ENCODE peak calls at places on chromosomes 12 and 14, in four cellular contexts. A, S, V and Y are unnamed samples. For H3K4me1, the result is how much of the 10 kb centered on the place peaks cover.

GRCh38 chr14:71403673-71404072 is 496.4 kb downstream of the PCNX1 start:
- DNase-seq in V (no peak), A (peak), S (no peak), Y (no peak)

GRCh38 chr12:104677441-104678089 is 220.8 kb downstream of the CHST11 start:
- DNase-seq in S (no peak), A (no peak), V (no peak), Y (no peak)

GRCh38 chr12:47082963-47083621 is 3.3 kb upstream of the AMIGO2 start:
- DNase-seq in A (peak), V (no peak), S (no peak), Y (no peak)

GRCh38 chr12:116459921-116460666 is 99.1 kb upstream of the MAP1LC3B2 start:
- DNase-seq in V (no peak), A (peak), S (no peak), Y (no peak)

GRCh38 chr12:116066381-116067230 is 210.9 kb downstream of the MED13L start:
- DNase-seq in A (peak), S (no peak), V (peak), Y (peak)

GRCh38 chr12:103392722-103393121 is 103.0 kb downstream of the C12orf42 start:
- DNase-seq in A (no peak), V (no peak), S (no peak), Y (no peak)

GRCh38 chr14:36402867-36403266 is 82.4 kb upstream of the MBIP start:
- DNase-seq in A (no peak), S (no peak), V (no peak), Y (no peak)

GRCh38 chr14:42893183-42893582 is 1286.5 kb downstream of the LRFN5 start:
- DNase-seq in V (no peak), S (no peak), A (no peak), Y (no peak)

GRCh38 chr12:95248604-95249355 is 31.2 kb downstream of the VEZT start:
- DNase-seq in V (no peak), A (peak), S (no peak), Y (no peak)

GRCh38 chr12:14993537-14994266 is 20.9 kb downstream of the PDE6H start:
- DNase-seq in S (no peak), A (peak), V (no peak), Y (no peak)

GRCh38 chr14:68786491-68787234 is 6.2 kb downstream of the ZFP36L1 start:
- DNase-seq in V (peak), A (peak), S (no peak), Y (no peak)

GRCh38 chr12:121465921-121466799 is 66.2 kb downstream of the RNF34 start:
- DNase-seq in S (no peak), V (peak), A (peak), Y (no peak)
- H3K4me1 ChIP-seq in S (under half), V (under half), A (under half), Y (under half)

GRCh38 chr14:104689620-104690265 is 325 bp downstream of the INF2 start:
- DNase-seq in A (no peak), S (no peak), V (no peak), Y (no peak)

GRCh38 chr14:104691546-104692260 is 2.3 kb downstream of the INF2 start:
- DNase-seq in V (no peak), S (no peak), A (no peak), Y (no peak)

GRCh38 chr14:104690266-104690711 is 871 bp downstream of the INF2 start:
- DNase-seq in A (no peak), S (no peak), V (no peak), Y (no peak)

GRCh38 chr14:104692261-104692938 is 3.0 kb downstream of the INF2 start:
- DNase-seq in A (no peak), V (no peak), S (no peak), Y (no peak)

DNA sequence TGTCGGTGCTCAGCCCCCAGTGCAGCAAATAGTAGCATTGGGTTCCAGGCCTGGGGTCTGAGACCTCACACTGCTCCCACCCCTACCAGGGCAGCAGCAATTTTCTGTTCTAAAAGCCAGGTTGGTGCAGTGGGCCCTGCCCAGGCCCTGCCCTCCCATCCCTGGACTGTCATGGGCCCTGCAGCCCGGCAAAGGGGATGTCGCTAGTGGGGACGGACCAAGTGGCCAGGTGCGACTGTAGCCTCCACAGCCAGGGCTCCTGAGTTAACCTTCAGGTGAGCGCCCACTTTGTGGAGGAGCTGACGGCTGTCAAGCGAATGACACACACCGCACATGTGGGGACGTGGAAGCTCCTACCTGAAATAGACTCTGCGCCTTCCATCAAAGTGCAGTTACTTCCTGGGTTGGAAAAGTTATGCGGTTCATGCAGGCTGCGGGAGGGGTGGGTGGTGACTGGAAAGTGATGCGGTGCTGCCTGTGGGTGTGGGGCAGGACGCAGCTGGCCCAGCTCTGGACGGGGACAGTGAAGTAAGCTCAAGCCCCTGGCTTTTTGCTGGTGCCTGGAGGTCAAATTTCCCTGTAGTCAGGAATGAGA is 1.5 kb downstream of the INF2 start:
- DNase-seq in S (no peak), A (no peak), V (no peak), Y (no peak)
- H3K4me3 ChIP-seq in S (peak), A (peak), V (peak), Y (peak)

GRCh38 chr12:90338365-90338764 is 616.6 kb downstream of the CCER1 start:
- DNase-seq in S (no peak), V (no peak), A (no peak), Y (no peak)

GRCh38 chr12:90339837-90340236 is 615.1 kb downstream of the CCER1 start:
- DNase-seq in V (no peak), A (no peak), S (no peak), Y (no peak)

GRCh38 chr12:90343966-90344365 is 611.0 kb downstream of the CCER1 start:
- DNase-seq in S (no peak), V (no peak), A (no peak), Y (no peak)

GRCh38 chr12:90337018-90337417 is 618.0 kb downstream of the CCER1 start:
- DNase-seq in A (no peak), V (no peak), S (no peak), Y (no peak)

DNA sequence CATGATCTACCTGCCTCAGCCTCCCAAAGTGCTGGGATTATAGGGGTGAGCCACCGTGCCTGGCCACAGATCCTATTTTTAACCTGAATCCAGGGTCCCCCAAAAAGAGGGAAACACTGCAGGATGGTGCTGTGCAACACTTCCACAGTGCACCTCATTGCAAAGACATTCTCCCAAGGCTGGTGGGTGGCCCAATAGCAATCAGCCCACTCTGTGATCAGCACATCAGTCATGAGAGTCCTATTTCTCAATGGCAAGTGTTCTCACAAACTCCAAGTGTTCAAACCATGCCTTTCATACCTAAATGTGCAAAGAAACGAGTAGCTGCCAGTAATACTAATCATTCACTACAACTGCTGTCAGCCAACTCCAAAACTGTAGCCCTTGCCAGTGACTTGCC is 612.9 kb downstream of the CCER1 start:
- DNase-seq in V (no peak), S (no peak), A (no peak), Y (no peak)
- TF ChIP-seq CTCF in V (no peak), S (no peak), A (no peak), Y (no peak)

DNA sequence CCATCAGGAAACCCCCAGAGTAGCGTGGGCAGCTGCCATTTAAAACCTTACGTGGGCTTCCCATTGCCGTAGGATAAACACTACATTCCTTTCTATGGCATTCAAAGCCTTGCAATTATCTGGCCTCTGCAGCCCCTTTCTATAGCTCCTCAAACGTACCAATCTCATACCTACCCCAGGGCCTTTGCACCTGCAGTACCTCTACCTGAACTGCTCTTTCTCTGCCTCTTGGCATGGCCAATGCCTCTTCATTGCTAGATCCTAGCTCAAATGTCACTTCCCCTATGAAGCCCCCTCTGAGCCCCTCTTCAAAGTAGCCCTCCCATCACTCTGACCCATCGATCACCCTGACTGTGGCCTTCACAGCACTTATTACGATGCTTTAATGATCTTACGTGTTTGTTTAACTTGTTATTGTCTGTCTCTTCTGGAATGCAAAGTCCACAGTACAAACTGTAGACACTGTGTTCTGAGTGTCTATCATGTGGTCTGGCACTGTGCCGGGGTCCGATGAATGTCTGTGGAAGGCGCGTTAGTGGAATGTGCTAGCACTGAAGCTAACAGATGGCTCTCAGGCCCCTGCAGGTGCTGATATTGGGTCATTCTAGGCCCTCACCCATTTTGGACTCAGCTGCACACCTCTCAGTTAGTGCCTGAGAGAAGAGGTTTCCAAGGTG is 157.3 kb upstream of the NOS1 start:
- DNase-seq in A (no peak), S (peak), V (no peak), Y (no peak)
- H3K4me1 ChIP-seq in A (under half), S (under half), V (under half), Y (under half)

GRCh38 chr12:27243804-27244679 is at the start of gene STK38L:
- DNase-seq in V (peak), S (peak), A (peak), Y (peak)

GRCh38 chr12:27246774-27247173 is 2.7 kb downstream of the STK38L start:
- DNase-seq in S (no peak), V (no peak), A (no peak), Y (no peak)

GRCh38 chr12:27244680-27245005 is 557 bp downstream of the STK38L start:
- DNase-seq in A (peak), V (no peak), S (no peak), Y (no peak)

GRCh38 chr12:27245039-27245438 is 953 bp downstream of the STK38L start:
- DNase-seq in V (no peak), A (peak), S (no peak), Y (no peak)

DNA sequence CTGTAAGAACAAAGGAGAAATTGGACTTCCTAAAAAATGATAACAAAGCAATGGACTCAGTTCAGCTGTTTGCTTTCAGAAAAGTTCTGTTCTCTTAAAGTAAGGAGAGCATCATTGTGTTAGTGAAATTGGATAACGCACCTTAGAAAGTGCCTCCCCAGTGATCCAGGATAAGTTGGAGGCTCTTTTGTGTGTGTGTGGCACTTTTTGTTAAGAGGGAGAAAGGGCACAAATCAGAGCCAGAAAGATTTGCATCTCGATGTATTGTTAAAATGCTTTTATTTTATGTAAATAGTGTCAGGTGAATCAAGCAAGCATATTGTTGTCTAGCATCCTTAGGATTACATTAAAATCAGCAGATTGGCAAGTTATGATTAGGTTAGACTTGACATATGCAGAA is 2.1 kb downstream of the STK38L start:
- DNase-seq in S (no peak), V (no peak), A (no peak), Y (no peak)
- H3K4me3 ChIP-seq in S (no peak), V (no peak), A (peak), Y (peak)

GRCh38 chr12:13208533-13209278 is 12.2 kb downstream of the EMP1 start:
- DNase-seq in A (peak), V (peak), S (no peak), Y (no peak)
- TF ChIP-seq CTCF in A (peak), V (peak), S (peak), Y (peak)

DNA sequence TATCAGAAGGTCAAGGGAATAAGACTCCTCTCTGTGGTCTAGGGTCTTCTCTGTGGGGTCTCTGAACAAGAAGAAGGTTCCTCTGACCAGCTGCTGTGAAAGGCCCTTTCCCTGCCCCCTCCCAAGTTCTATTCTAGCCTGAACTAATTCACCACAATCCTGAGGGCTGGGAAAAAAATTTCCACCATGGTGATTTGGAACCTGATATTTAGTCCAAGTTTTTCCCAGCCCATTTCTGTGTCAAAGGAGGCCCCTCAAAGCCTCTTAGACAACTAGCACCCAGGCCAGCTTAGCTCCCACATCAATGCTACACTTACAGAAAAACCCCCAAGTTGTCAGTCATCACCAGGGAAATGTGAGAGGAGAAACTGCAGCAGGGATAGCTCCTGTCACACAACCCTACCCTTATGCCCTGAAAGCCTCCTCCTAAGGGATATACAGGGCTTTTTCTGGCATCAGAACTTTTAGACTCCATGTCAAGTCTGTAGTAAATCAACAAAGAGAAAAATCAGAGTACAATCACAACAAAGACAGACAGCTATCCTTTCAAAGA is 4.5 kb downstream of the FMNL3 start:
- DNase-seq in S (no peak), V (no peak), A (no peak), Y (no peak)
- H3K4me1 ChIP-seq in S (under half), V (under half), A (under half), Y (under half)

DNA sequence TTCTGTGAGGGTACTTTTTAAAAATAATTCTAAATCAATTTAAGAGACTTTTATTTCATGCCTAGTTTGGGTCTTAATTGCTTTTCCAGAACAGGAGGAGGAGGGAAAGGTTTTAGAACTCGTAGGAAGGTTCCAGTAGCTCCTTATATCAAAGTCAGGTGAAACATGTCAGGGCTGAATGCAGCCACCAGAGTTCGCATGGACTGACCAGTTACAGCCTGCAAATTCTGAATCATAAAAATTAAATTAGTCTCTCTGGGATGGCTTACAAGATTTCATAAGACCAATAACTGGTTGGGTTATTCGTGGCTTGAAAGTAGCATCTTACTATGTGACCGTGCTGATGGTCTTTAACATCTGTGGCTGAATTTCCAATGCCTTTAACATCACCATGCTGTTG is 410 bp downstream of the BDKRB1 start:
- DNase-seq in S (no peak), V (no peak), A (no peak), Y (no peak)
- H3K4me3 ChIP-seq in S (no peak), V (no peak), A (no peak), Y (no peak)

GRCh38 chr12:16189849-16190248 is 87.6 kb downstream of the SLC15A5 start:
- DNase-seq in V (no peak), S (no peak), A (peak), Y (no peak)
- TF ChIP-seq CTCF in V (peak), S (peak), A (peak), Y (peak)

GRCh38 chr12:89756638-89757321 is 48.1 kb upstream of the ATP2B1 start:
- DNase-seq in S (no peak), A (peak), V (peak), Y (no peak)

GRCh38 chr12:89752331-89752730 is 43.7 kb upstream of the ATP2B1 start:
- DNase-seq in A (no peak), S (no peak), V (no peak), Y (no peak)

GRCh38 chr12:89760783-89761182 is 52.1 kb upstream of the ATP2B1 start:
- DNase-seq in V (no peak), A (no peak), S (no peak), Y (no peak)

GRCh38 chr12:89750821-89751227 is 42.2 kb upstream of the ATP2B1 start:
- DNase-seq in V (no peak), A (no peak), S (no peak), Y (no peak)

GRCh38 chr12:89756100-89756637 is 47.5 kb upstream of the ATP2B1 start:
- DNase-seq in V (no peak), A (no peak), S (no peak), Y (no peak)
- H3K4me1 ChIP-seq in V (under half), A (under half), S (under half), Y (under half)